ENCODE peak calls at places on chromosomes 3 and 15, in seven cellular contexts. One of them, this sample, is unnamed. For H3K36me3, the result is how much of the 10 kb centered on the place peaks cover.

GRCh38 chr15:27743078-27743477 is 356.0 kb downstream of the OCA2 start:
- DNase-seq in right lobe of liver: no peak
- DNase-seq in BJ: no peak
- DNase-seq in body of pancreas: no peak
- DNase-seq in fibroblast of lung: no peak
- DNase-seq in osteoblast: no peak
- DNase-seq in RWPE2: peak
- DNase-seq in this sample: no peak

GRCh38 chr3:72555714-72556113 is 292.5 kb downstream of the SHQ1 start:
- DNase-seq in right lobe of liver: no peak
- DNase-seq in BJ: no peak
- DNase-seq in body of pancreas: no peak
- DNase-seq in fibroblast of lung: no peak
- DNase-seq in osteoblast: no peak
- DNase-seq in RWPE2: no peak
- DNase-seq in this sample: no peak

GRCh38 chr15:35087759-35088158 is 2.7 kb upstream of the NANOGP8 start:
- DNase-seq in right lobe of liver: no peak
- DNase-seq in BJ: no peak
- DNase-seq in body of pancreas: no peak
- DNase-seq in fibroblast of lung: no peak
- DNase-seq in osteoblast: peak
- DNase-seq in RWPE2: no peak
- DNase-seq in this sample: no peak

GRCh38 chr3:113751145-113751544 is 4.3 kb downstream of the ATP6V1A start:
- DNase-seq in right lobe of liver: no peak
- DNase-seq in BJ: no peak
- DNase-seq in body of pancreas: no peak
- DNase-seq in fibroblast of lung: no peak
- DNase-seq in osteoblast: no peak
- DNase-seq in RWPE2: no peak
- DNase-seq in this sample: no peak

GRCh38 chr3:160106905-160107861 is 118.0 kb upstream of the C3orf80 start:
- DNase-seq in right lobe of liver: peak
- DNase-seq in BJ: no peak
- DNase-seq in body of pancreas: peak
- DNase-seq in fibroblast of lung: no peak
- DNase-seq in osteoblast: no peak
- DNase-seq in RWPE2: no peak
- DNase-seq in this sample: no peak

GRCh38 chr15:56286213-56286612 is 42.5 kb upstream of the RFX7 start:
- DNase-seq in right lobe of liver: no peak
- DNase-seq in BJ: no peak
- DNase-seq in body of pancreas: no peak
- DNase-seq in fibroblast of lung: no peak
- DNase-seq in osteoblast: no peak
- DNase-seq in RWPE2: no peak
- DNase-seq in this sample: no peak

GRCh38 chr3:45234250-45234649 is 8.2 kb upstream of the TMEM158 start:
- DNase-seq in right lobe of liver: no peak
- DNase-seq in BJ: no peak
- DNase-seq in body of pancreas: no peak
- DNase-seq in fibroblast of lung: no peak
- DNase-seq in osteoblast: no peak
- DNase-seq in RWPE2: no peak
- DNase-seq in this sample: no peak

GRCh38 chr15:67097893-67098740 is 32.7 kb downstream of the SMAD3 start:
- DNase-seq in right lobe of liver: no peak
- DNase-seq in BJ: peak
- DNase-seq in body of pancreas: peak
- DNase-seq in fibroblast of lung: peak
- DNase-seq in osteoblast: peak
- DNase-seq in RWPE2: no peak
- DNase-seq in this sample: peak

GRCh38 chr3:46675426-46675825 is 18.1 kb downstream of the ALS2CL start:
- DNase-seq in right lobe of liver: no peak
- DNase-seq in BJ: no peak
- DNase-seq in body of pancreas: peak
- DNase-seq in fibroblast of lung: no peak
- DNase-seq in osteoblast: peak
- DNase-seq in RWPE2: peak
- DNase-seq in this sample: no peak

GRCh38 chr3:81799403-81799802 is 38.0 kb upstream of the GBE1 start:
- DNase-seq in right lobe of liver: no peak
- DNase-seq in BJ: no peak
- DNase-seq in body of pancreas: no peak
- DNase-seq in fibroblast of lung: peak
- DNase-seq in osteoblast: no peak
- DNase-seq in RWPE2: no peak
- DNase-seq in this sample: no peak

GRCh38 chr15:86445750-86446149 is 366.1 kb downstream of the AGBL1 start:
- DNase-seq in right lobe of liver: no peak
- DNase-seq in BJ: no peak
- DNase-seq in body of pancreas: no peak
- DNase-seq in fibroblast of lung: no peak
- DNase-seq in osteoblast: no peak
- DNase-seq in RWPE2: no peak
- DNase-seq in this sample: no peak

GRCh38 chr15:62469874-62470688 is 305.0 kb upstream of the C2CD4B start:
- DNase-seq in right lobe of liver: no peak
- DNase-seq in BJ: peak
- DNase-seq in body of pancreas: peak
- DNase-seq in fibroblast of lung: peak
- DNase-seq in osteoblast: peak
- DNase-seq in RWPE2: peak
- DNase-seq in this sample: no peak

GRCh38 chr15:89171136-89172072 is 50.0 kb downstream of the RLBP1 start:
- DNase-seq in right lobe of liver: no peak
- DNase-seq in BJ: no peak
- DNase-seq in body of pancreas: peak
- DNase-seq in fibroblast of lung: peak
- DNase-seq in osteoblast: peak
- DNase-seq in RWPE2: no peak
- DNase-seq in this sample: no peak

GRCh38 chr3:124621498-124621897 is 108.8 kb upstream of the UMPS start:
- DNase-seq in right lobe of liver: no peak
- DNase-seq in BJ: no peak
- DNase-seq in body of pancreas: no peak
- DNase-seq in fibroblast of lung: no peak
- DNase-seq in osteoblast: no peak
- DNase-seq in RWPE2: no peak
- DNase-seq in this sample: no peak

GRCh38 chr15:64979252-64979710 is 10.4 kb downstream of the SPG21 start:
- DNase-seq in right lobe of liver: no peak
- DNase-seq in BJ: no peak
- DNase-seq in body of pancreas: no peak
- DNase-seq in fibroblast of lung: no peak
- DNase-seq in osteoblast: peak
- DNase-seq in RWPE2: no peak
- DNase-seq in this sample: no peak

GRCh38 chr15:88990185-88990679 is 77.1 kb upstream of the MFGE8 start:
- DNase-seq in right lobe of liver: no peak
- DNase-seq in BJ: no peak
- DNase-seq in body of pancreas: no peak
- DNase-seq in fibroblast of lung: no peak
- DNase-seq in osteoblast: no peak
- DNase-seq in RWPE2: no peak
- DNase-seq in this sample: no peak

GRCh38 chr15:34987982-34988873 is at the start of gene ZNF770:
- DNase-seq in right lobe of liver: peak
- DNase-seq in BJ: peak
- DNase-seq in body of pancreas: peak
- DNase-seq in fibroblast of lung: peak
- DNase-seq in osteoblast: peak
- DNase-seq in RWPE2: peak
- DNase-seq in this sample: peak

GRCh38 chr15:70423267-70423666 is 325.6 kb upstream of the TLE3 start:
- DNase-seq in right lobe of liver: no peak
- DNase-seq in BJ: no peak
- DNase-seq in body of pancreas: no peak
- DNase-seq in fibroblast of lung: no peak
- DNase-seq in osteoblast: no peak
- DNase-seq in RWPE2: no peak
- DNase-seq in this sample: no peak

GRCh38 chr3:100776736-100777135 is 67.4 kb downstream of the TFG start:
- DNase-seq in right lobe of liver: no peak
- DNase-seq in BJ: no peak
- DNase-seq in body of pancreas: no peak
- DNase-seq in fibroblast of lung: no peak
- DNase-seq in osteoblast: no peak
- DNase-seq in RWPE2: no peak
- DNase-seq in this sample: no peak

GRCh38 chr15:66072616-66073361 is 180.8 kb downstream of the MEGF11 start:
- DNase-seq in right lobe of liver: peak
- DNase-seq in BJ: no peak
- DNase-seq in body of pancreas: peak
- DNase-seq in fibroblast of lung: no peak
- DNase-seq in osteoblast: no peak
- DNase-seq in RWPE2: peak
- DNase-seq in this sample: peak

GRCh38 chr3:132690040-132690439 is 29.9 kb downstream of the UBA5 start:
- DNase-seq in right lobe of liver: no peak
- DNase-seq in BJ: no peak
- DNase-seq in body of pancreas: no peak
- DNase-seq in fibroblast of lung: no peak
- DNase-seq in osteoblast: no peak
- DNase-seq in RWPE2: no peak
- DNase-seq in this sample: no peak

GRCh38 chr3:132695006-132695405 is 27.2 kb downstream of the NPHP3 start:
- DNase-seq in right lobe of liver: no peak
- DNase-seq in BJ: no peak
- DNase-seq in body of pancreas: no peak
- DNase-seq in fibroblast of lung: no peak
- DNase-seq in osteoblast: no peak
- DNase-seq in RWPE2: no peak
- DNase-seq in this sample: no peak

GRCh38 chr3:132695422-132695821 is 26.8 kb downstream of the NPHP3 start:
- DNase-seq in right lobe of liver: no peak
- DNase-seq in BJ: no peak
- DNase-seq in body of pancreas: no peak
- DNase-seq in fibroblast of lung: no peak
- DNase-seq in osteoblast: peak
- DNase-seq in RWPE2: no peak
- DNase-seq in this sample: no peak
- H3K36me3 ChIP-seq in right lobe of liver: under half
- H3K36me3 ChIP-seq in BJ: under half
- H3K36me3 ChIP-seq in body of pancreas: under half
- H3K36me3 ChIP-seq in fibroblast of lung: under half
- H3K36me3 ChIP-seq in osteoblast: half or more
- H3K36me3 ChIP-seq in RWPE2: half or more
- H3K36me3 ChIP-seq in this sample: under half

DNA sequence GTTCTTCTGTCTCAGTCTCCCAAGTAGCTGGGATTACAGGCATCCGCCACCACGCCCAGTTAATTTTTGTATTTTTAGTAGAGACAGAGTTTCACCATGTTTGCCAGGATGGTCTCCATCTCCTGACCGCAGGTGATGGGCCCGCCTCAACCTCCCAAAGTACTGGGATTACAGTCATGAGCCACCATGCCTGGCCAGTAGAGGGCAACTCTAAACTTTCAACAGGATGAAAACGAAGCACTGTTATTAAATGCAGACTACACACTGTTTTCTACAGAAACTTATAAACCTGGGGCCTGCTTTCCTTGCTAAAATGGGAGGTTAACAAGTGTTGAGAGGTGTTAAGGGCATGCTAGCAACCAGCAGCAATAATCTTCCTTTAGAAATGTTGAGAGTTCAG is 7.6 kb downstream of the ARPC4 start:
- DNase-seq in right lobe of liver: no peak
- DNase-seq in BJ: no peak
- DNase-seq in body of pancreas: no peak
- DNase-seq in fibroblast of lung: no peak
- DNase-seq in osteoblast: peak
- DNase-seq in RWPE2: no peak
- DNase-seq in this sample: no peak
- TF ChIP-seq CTCF in right lobe of liver: no peak
- TF ChIP-seq CTCF in BJ: peak
- TF ChIP-seq CTCF in body of pancreas: peak
- TF ChIP-seq CTCF in fibroblast of lung: peak
- TF ChIP-seq CTCF in osteoblast: peak
- TF ChIP-seq CTCF in RWPE2: peak
- TF ChIP-seq CTCF in this sample: no peak

DNA sequence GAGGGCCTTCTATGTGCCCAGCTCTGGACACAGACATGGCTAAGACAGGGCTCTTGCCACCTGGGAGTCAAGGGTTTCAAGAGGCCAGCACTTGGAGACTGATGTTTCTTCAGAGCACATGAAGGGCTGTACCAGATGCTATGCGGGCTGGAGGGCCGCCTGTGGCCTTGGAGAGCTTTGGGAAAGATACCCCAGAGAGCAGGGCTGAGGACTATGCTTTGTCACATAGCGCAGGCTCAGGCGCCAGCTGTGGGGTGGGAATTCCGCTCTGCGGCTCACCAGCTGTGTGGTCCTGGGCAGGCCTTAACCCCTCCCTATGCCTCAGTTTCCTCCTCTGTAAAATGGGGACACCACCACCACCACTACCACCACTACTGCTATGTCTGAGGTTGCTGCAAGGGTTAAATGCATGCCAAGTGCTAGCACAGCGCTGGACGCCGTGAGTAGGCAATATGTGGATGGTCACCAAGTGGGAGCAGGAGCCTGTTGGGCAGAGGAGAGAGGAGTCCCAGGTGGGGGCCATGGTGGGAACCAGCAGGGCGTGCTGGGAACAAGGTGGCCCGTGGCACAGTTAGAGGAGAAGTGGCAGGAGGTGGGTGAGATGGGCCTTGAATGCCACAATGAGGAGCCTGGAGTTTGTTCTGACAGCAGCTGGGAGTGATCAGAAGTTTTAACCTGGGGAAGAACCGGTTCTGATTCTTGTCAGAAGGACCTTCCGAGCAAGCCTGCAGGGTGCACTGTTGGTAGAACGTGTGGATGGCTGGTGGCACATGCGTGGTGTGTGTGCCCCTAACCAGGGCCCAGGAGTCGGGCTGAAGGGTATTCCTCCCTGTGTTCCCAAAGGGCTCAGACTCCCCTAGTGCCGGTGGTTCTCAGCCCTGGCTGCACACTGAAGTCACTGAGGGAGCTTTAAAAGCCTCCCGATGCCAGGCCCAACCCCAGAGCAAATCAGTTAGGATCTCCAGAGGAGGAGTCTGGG is 41.7 kb downstream of the FEM1B start:
- DNase-seq in right lobe of liver: no peak
- DNase-seq in BJ: no peak
- DNase-seq in body of pancreas: no peak
- DNase-seq in fibroblast of lung: no peak
- DNase-seq in osteoblast: no peak
- DNase-seq in RWPE2: peak
- DNase-seq in this sample: no peak
- H3K36me3 ChIP-seq in right lobe of liver: under half
- H3K36me3 ChIP-seq in BJ: under half
- H3K36me3 ChIP-seq in body of pancreas: under half
- H3K36me3 ChIP-seq in fibroblast of lung: under half
- H3K36me3 ChIP-seq in osteoblast: half or more
- H3K36me3 ChIP-seq in RWPE2: under half
- H3K36me3 ChIP-seq in this sample: under half

DNA sequence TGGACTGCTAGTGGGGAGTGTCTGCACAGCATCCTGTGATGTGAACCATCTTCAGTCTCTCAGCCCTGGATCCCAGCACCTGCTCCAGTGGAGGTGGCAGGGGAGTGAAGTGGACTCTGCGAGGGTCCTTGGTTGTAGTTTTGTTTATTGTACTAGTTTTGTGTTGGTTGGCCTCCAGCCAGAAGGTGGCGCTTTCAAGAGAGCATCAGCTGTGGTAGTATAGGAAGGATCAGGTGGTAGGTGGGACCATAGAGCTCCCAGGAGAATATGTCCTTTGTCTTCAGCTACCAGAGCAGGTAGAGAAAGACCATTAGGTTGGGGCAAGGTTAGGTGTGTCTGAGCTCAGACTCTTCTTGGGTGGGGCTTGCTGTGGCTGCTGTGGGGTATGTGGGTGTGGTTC is 20.9 kb downstream of the NEK11 start:
- DNase-seq in right lobe of liver: no peak
- DNase-seq in BJ: no peak
- DNase-seq in body of pancreas: peak
- DNase-seq in fibroblast of lung: no peak
- DNase-seq in osteoblast: no peak
- DNase-seq in RWPE2: no peak
- DNase-seq in this sample: no peak
- TF ChIP-seq CTCF in right lobe of liver: no peak
- TF ChIP-seq CTCF in BJ: no peak
- TF ChIP-seq CTCF in body of pancreas: no peak
- TF ChIP-seq CTCF in fibroblast of lung: no peak
- TF ChIP-seq CTCF in osteoblast: no peak
- TF ChIP-seq CTCF in RWPE2: no peak
- TF ChIP-seq CTCF in this sample: no peak